ENCODE peak calls at places on chromosomes 1 and 21, in eight cellular contexts. One of them, this sample, is unnamed.

GRCh38 chr1:145892486-145893087 is 6.9 kb upstream of the ANKRD35 start:
- DNase-seq in left ventricle myocardium inferior: no peak
- DNase-seq in CD8-positive, alpha-beta T cell: no peak
- DNase-seq in right lobe of liver: no peak
- DNase-seq in Peyer's patch: no peak
- DNase-seq in sigmoid colon: no peak
- DNase-seq in astrocyte: peak; percentile 59
- DNase-seq in cardiac muscle cell: peak; percentile 84
- DNase-seq in this sample: peak; percentile 40

GRCh38 chr1:177756161-177756560 is 213.7 kb downstream of the SEC16B start:
- DNase-seq in left ventricle myocardium inferior: no peak
- DNase-seq in CD8-positive, alpha-beta T cell: no peak
- DNase-seq in right lobe of liver: no peak
- DNase-seq in Peyer's patch: no peak
- DNase-seq in sigmoid colon: no peak
- DNase-seq in astrocyte: no peak
- DNase-seq in cardiac muscle cell: no peak
- DNase-seq in this sample: no peak

GRCh38 chr21:28550057-28550825 is 442.4 kb downstream of the LTN1 start:
- DNase-seq in left ventricle myocardium inferior: no peak
- DNase-seq in CD8-positive, alpha-beta T cell: no peak
- DNase-seq in right lobe of liver: no peak
- DNase-seq in Peyer's patch: no peak
- DNase-seq in sigmoid colon: no peak
- DNase-seq in astrocyte: no peak
- DNase-seq in cardiac muscle cell: no peak
- DNase-seq in this sample: no peak

GRCh38 chr1:179016694-179017382 is 8.9 kb upstream of the FAM20B start:
- DNase-seq in left ventricle myocardium inferior: peak; percentile 86
- DNase-seq in CD8-positive, alpha-beta T cell: no peak
- DNase-seq in right lobe of liver: peak; percentile 91
- DNase-seq in Peyer's patch: peak; percentile 97
- DNase-seq in sigmoid colon: peak; percentile 92
- DNase-seq in astrocyte: peak; percentile 90
- DNase-seq in cardiac muscle cell: peak; percentile 89
- DNase-seq in this sample: peak; percentile 88

GRCh38 chr1:151990856-151991198 is 2.8 kb downstream of the S100A10 start:
- DNase-seq in left ventricle myocardium inferior: no peak
- DNase-seq in CD8-positive, alpha-beta T cell: no peak
- DNase-seq in right lobe of liver: no peak
- DNase-seq in Peyer's patch: no peak
- DNase-seq in sigmoid colon: peak; percentile 74
- DNase-seq in astrocyte: peak; percentile 66
- DNase-seq in cardiac muscle cell: peak; percentile 68
- DNase-seq in this sample: peak; percentile 58

GRCh38 chr1:111538343-111539035 is 35.1 kb upstream of the ADORA3 start:
- DNase-seq in left ventricle myocardium inferior: no peak
- DNase-seq in CD8-positive, alpha-beta T cell: no peak
- DNase-seq in right lobe of liver: peak; percentile 35
- DNase-seq in Peyer's patch: no peak
- DNase-seq in sigmoid colon: no peak
- DNase-seq in astrocyte: peak; percentile 63
- DNase-seq in cardiac muscle cell: peak; percentile 68
- DNase-seq in this sample: no peak

GRCh38 chr1:182484531-182485257 is 34.7 kb downstream of the RGSL1 start:
- DNase-seq in left ventricle myocardium inferior: no peak
- DNase-seq in CD8-positive, alpha-beta T cell: no peak
- DNase-seq in right lobe of liver: peak; percentile 22
- DNase-seq in Peyer's patch: no peak
- DNase-seq in sigmoid colon: no peak
- DNase-seq in astrocyte: no peak
- DNase-seq in cardiac muscle cell: no peak
- DNase-seq in this sample: no peak

GRCh38 chr1:204962742-204963632 is 80.0 kb upstream of the CNTN2 start:
- DNase-seq in left ventricle myocardium inferior: no peak
- DNase-seq in CD8-positive, alpha-beta T cell: no peak
- DNase-seq in right lobe of liver: no peak
- DNase-seq in Peyer's patch: no peak
- DNase-seq in sigmoid colon: no peak
- DNase-seq in astrocyte: no peak
- DNase-seq in cardiac muscle cell: no peak
- DNase-seq in this sample: no peak

GRCh38 chr1:206455681-206456344 is 14.5 kb upstream of the IKBKE start:
- DNase-seq in left ventricle myocardium inferior: no peak
- DNase-seq in CD8-positive, alpha-beta T cell: no peak
- DNase-seq in right lobe of liver: no peak
- DNase-seq in Peyer's patch: no peak
- DNase-seq in sigmoid colon: no peak
- DNase-seq in astrocyte: no peak
- DNase-seq in cardiac muscle cell: peak; percentile 29
- DNase-seq in this sample: peak; percentile 62

GRCh38 chr1:225581193-225581592 is 71.7 kb downstream of the ENAH start:
- DNase-seq in left ventricle myocardium inferior: no peak
- DNase-seq in CD8-positive, alpha-beta T cell: no peak
- DNase-seq in right lobe of liver: no peak
- DNase-seq in Peyer's patch: no peak
- DNase-seq in sigmoid colon: no peak
- DNase-seq in astrocyte: no peak
- DNase-seq in cardiac muscle cell: no peak
- DNase-seq in this sample: no peak

GRCh38 chr1:27122652-27123051 is 32.3 kb downstream of the SLC9A1 start:
- DNase-seq in left ventricle myocardium inferior: peak; percentile 42
- DNase-seq in CD8-positive, alpha-beta T cell: no peak
- DNase-seq in right lobe of liver: peak; percentile 78
- DNase-seq in Peyer's patch: peak; percentile 79
- DNase-seq in sigmoid colon: peak; percentile 83
- DNase-seq in astrocyte: peak; percentile 60
- DNase-seq in cardiac muscle cell: peak; percentile 68
- DNase-seq in this sample: peak; percentile 95

GRCh38 chr1:41618871-41619270 is 134.4 kb upstream of the EDN2 start:
- DNase-seq in left ventricle myocardium inferior: no peak
- DNase-seq in CD8-positive, alpha-beta T cell: no peak
- DNase-seq in right lobe of liver: no peak
- DNase-seq in Peyer's patch: no peak
- DNase-seq in sigmoid colon: no peak
- DNase-seq in astrocyte: no peak
- DNase-seq in cardiac muscle cell: no peak
- DNase-seq in this sample: no peak

GRCh38 chr21:31948681-31949080 is 75.9 kb downstream of the HUNK start:
- DNase-seq in left ventricle myocardium inferior: no peak
- DNase-seq in CD8-positive, alpha-beta T cell: no peak
- DNase-seq in right lobe of liver: no peak
- DNase-seq in Peyer's patch: no peak
- DNase-seq in sigmoid colon: no peak
- DNase-seq in astrocyte: no peak
- DNase-seq in cardiac muscle cell: no peak
- DNase-seq in this sample: no peak

GRCh38 chr1:237244778-237245177 is 202.8 kb downstream of the RYR2 start:
- DNase-seq in left ventricle myocardium inferior: no peak
- DNase-seq in CD8-positive, alpha-beta T cell: no peak
- DNase-seq in right lobe of liver: no peak
- DNase-seq in Peyer's patch: no peak
- DNase-seq in sigmoid colon: no peak
- DNase-seq in astrocyte: no peak
- DNase-seq in cardiac muscle cell: no peak
- DNase-seq in this sample: no peak

GRCh38 chr1:52056110-52056936 is at the start of gene BTF3L4:
- DNase-seq in left ventricle myocardium inferior: peak; percentile 96
- DNase-seq in CD8-positive, alpha-beta T cell: peak; percentile 85
- DNase-seq in right lobe of liver: peak; percentile 96
- DNase-seq in Peyer's patch: peak; percentile 96
- DNase-seq in sigmoid colon: peak; percentile 98
- DNase-seq in astrocyte: peak; percentile 81
- DNase-seq in cardiac muscle cell: peak; percentile 96
- DNase-seq in this sample: peak; percentile 98

GRCh38 chr1:172671591-172671990 is 12.7 kb downstream of the FASLG start:
- DNase-seq in left ventricle myocardium inferior: no peak
- DNase-seq in CD8-positive, alpha-beta T cell: no peak
- DNase-seq in right lobe of liver: no peak
- DNase-seq in Peyer's patch: no peak
- DNase-seq in sigmoid colon: no peak
- DNase-seq in astrocyte: peak; percentile 81
- DNase-seq in cardiac muscle cell: peak; percentile 44
- DNase-seq in this sample: no peak

GRCh38 chr1:154628122-154628405 is 20.1 kb upstream of the ADAR start:
- DNase-seq in left ventricle myocardium inferior: no peak
- DNase-seq in CD8-positive, alpha-beta T cell: no peak
- DNase-seq in right lobe of liver: no peak
- DNase-seq in Peyer's patch: no peak
- DNase-seq in sigmoid colon: no peak
- DNase-seq in astrocyte: no peak
- DNase-seq in cardiac muscle cell: no peak
- DNase-seq in this sample: no peak

DNA sequence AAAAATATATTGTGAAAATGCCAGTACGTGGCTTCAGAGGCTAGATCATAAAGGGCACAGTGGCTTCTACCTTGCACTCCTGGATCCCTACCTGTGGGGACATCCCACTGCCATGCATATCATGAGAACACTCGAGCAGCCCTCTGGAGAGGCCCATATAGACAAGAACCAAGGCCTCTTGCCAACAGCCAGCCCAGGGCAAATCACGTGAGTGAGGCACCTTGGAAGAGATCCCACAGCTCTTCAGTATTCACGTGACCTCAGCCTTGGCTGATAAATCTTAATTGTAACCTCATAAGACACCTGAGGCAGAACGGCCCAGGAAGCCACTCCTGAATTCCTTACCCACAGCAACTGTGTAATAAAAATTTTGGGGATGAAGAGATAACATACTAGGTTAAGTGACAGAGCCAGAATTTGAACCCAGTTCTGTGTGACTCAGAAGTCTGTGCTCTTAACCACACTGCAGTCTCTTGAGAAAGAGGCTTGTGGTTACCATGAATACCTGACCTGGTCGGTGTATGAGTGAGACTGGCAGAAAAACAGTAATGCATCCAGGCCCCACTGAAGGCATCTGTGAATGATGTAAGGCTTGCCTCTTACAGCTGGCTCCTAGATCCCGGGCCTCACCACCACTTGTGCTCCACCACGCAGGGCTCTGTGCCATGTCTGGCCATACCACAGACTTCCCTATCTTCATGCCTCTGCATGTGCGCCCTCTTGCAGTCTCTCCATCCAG is 6.9 kb upstream of the A3GALT2 start:
- DNase-seq in left ventricle myocardium inferior: peak; percentile 59
- DNase-seq in CD8-positive, alpha-beta T cell: no peak
- DNase-seq in right lobe of liver: no peak
- DNase-seq in Peyer's patch: no peak
- DNase-seq in sigmoid colon: peak; percentile 87
- DNase-seq in astrocyte: peak; percentile 100
- DNase-seq in cardiac muscle cell: peak; percentile 98
- DNase-seq in this sample: peak; percentile 94
- H3K4me1 ChIP-seq in left ventricle myocardium inferior: peaks cover 86% of the 10 kb centered on the region
- H3K4me1 ChIP-seq in CD8-positive, alpha-beta T cell: no peaks in the 10 kb centered on the region
- H3K4me1 ChIP-seq in right lobe of liver: no peaks in the 10 kb centered on the region
- H3K4me1 ChIP-seq in Peyer's patch: no peaks in the 10 kb centered on the region
- H3K4me1 ChIP-seq in sigmoid colon: peaks cover 61% of the 10 kb centered on the region
- H3K4me1 ChIP-seq in astrocyte: peaks cover 26% of the 10 kb centered on the region
- H3K4me1 ChIP-seq in cardiac muscle cell: no peaks in the 10 kb centered on the region
- H3K4me1 ChIP-seq in this sample: peaks cover 45% of the 10 kb centered on the region

GRCh38 chr1:201612645-201613044 is 73.7 kb downstream of the NAV1 start:
- DNase-seq in left ventricle myocardium inferior: no peak
- DNase-seq in CD8-positive, alpha-beta T cell: no peak
- DNase-seq in right lobe of liver: no peak
- DNase-seq in Peyer's patch: no peak
- DNase-seq in sigmoid colon: no peak
- DNase-seq in astrocyte: no peak
- DNase-seq in cardiac muscle cell: no peak
- DNase-seq in this sample: no peak

GRCh38 chr1:201618375-201618774 is 79.4 kb downstream of the NAV1 start:
- DNase-seq in left ventricle myocardium inferior: no peak
- DNase-seq in CD8-positive, alpha-beta T cell: no peak
- DNase-seq in right lobe of liver: no peak
- DNase-seq in Peyer's patch: no peak
- DNase-seq in sigmoid colon: no peak
- DNase-seq in astrocyte: no peak
- DNase-seq in cardiac muscle cell: no peak
- DNase-seq in this sample: no peak

GRCh38 chr1:201610806-201611205 is 71.9 kb downstream of the NAV1 start:
- DNase-seq in left ventricle myocardium inferior: no peak
- DNase-seq in CD8-positive, alpha-beta T cell: no peak
- DNase-seq in right lobe of liver: no peak
- DNase-seq in Peyer's patch: no peak
- DNase-seq in sigmoid colon: no peak
- DNase-seq in astrocyte: no peak
- DNase-seq in cardiac muscle cell: no peak
- DNase-seq in this sample: peak; percentile 43

GRCh38 chr1:201617157-201617556 is 78.2 kb downstream of the NAV1 start:
- DNase-seq in left ventricle myocardium inferior: no peak
- DNase-seq in CD8-positive, alpha-beta T cell: no peak
- DNase-seq in right lobe of liver: no peak
- DNase-seq in Peyer's patch: no peak
- DNase-seq in sigmoid colon: no peak
- DNase-seq in astrocyte: no peak
- DNase-seq in cardiac muscle cell: no peak
- DNase-seq in this sample: no peak

GRCh38 chr1:201614262-201615015 is 75.5 kb downstream of the NAV1 start:
- DNase-seq in left ventricle myocardium inferior: peak; percentile 48
- DNase-seq in CD8-positive, alpha-beta T cell: no peak
- DNase-seq in right lobe of liver: no peak
- DNase-seq in Peyer's patch: no peak
- DNase-seq in sigmoid colon: no peak
- DNase-seq in astrocyte: no peak
- DNase-seq in cardiac muscle cell: peak; percentile 59
- DNase-seq in this sample: peak; percentile 53
- H3K27ac ChIP-seq in left ventricle myocardium inferior: no peak overlapping the region
- H3K27ac ChIP-seq in CD8-positive, alpha-beta T cell: no peak overlapping the region
- H3K27ac ChIP-seq in right lobe of liver: no peak overlapping the region
- H3K27ac ChIP-seq in Peyer's patch: no peak overlapping the region
- H3K27ac ChIP-seq in sigmoid colon: no peak overlapping the region
- H3K27ac ChIP-seq in astrocyte: no peak overlapping the region
- H3K27ac ChIP-seq in cardiac muscle cell: no peak overlapping the region
- H3K27ac ChIP-seq in this sample: no peak overlapping the region

DNA sequence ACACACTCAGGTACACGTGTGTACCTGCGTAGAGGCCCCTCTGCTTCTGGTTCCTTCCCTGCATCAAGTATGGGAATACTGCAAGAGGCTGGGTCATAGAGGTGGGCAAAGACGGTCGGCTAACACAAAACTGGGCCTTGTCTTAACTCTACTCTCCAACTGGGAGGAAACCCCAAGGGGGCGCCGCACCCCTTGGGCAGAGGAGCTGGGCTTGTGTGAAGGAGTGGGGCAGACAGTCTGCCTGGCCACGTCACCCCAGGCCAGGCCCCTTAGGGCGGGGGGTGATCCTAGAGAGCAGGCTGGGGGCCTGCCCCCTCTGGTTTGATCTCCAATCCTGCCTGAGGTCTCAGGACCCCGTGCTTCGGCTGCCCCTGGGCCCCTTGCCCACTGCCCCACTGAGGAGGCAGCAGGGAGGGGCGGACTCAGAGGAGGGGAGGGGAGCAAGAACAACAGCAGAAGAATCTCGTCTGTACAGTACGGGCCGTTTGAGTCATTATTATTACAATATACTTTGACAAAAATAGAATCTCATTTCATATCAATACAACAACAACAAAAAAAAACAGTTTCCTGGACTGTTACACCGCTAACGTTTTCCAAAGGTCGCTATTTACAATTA is 34.7 kb downstream of the MEF2D start:
- DNase-seq in left ventricle myocardium inferior: no peak
- DNase-seq in CD8-positive, alpha-beta T cell: no peak
- DNase-seq in right lobe of liver: no peak
- DNase-seq in Peyer's patch: no peak
- DNase-seq in sigmoid colon: no peak
- DNase-seq in astrocyte: no peak
- DNase-seq in cardiac muscle cell: no peak
- DNase-seq in this sample: no peak
- TF ChIP-seq CTCF in left ventricle myocardium inferior: no peak
- TF ChIP-seq CTCF in CD8-positive, alpha-beta T cell: no peak
- TF ChIP-seq CTCF in right lobe of liver: peak; percentile 6
- TF ChIP-seq CTCF in Peyer's patch: no peak
- TF ChIP-seq CTCF in sigmoid colon: no peak
- TF ChIP-seq CTCF in astrocyte: no peak
- TF ChIP-seq CTCF in cardiac muscle cell: peak; percentile 20
- TF ChIP-seq CTCF in this sample: no peak

GRCh38 chr1:31934706-31935629 is 3.2 kb downstream of the PTP4A2 start:
- DNase-seq in left ventricle myocardium inferior: no peak
- DNase-seq in CD8-positive, alpha-beta T cell: no peak
- DNase-seq in right lobe of liver: no peak
- DNase-seq in Peyer's patch: no peak
- DNase-seq in sigmoid colon: no peak
- DNase-seq in astrocyte: peak; percentile 49
- DNase-seq in cardiac muscle cell: peak; percentile 49
- DNase-seq in this sample: no peak
- H3K4me1 ChIP-seq in left ventricle myocardium inferior: peaks cover 90% of the 10 kb centered on the region
- H3K4me1 ChIP-seq in CD8-positive, alpha-beta T cell: peaks cover 82% of the 10 kb centered on the region
- H3K4me1 ChIP-seq in right lobe of liver: no peaks in the 10 kb centered on the region
- H3K4me1 ChIP-seq in Peyer's patch: peaks cover 9% of the 10 kb centered on the region
- H3K4me1 ChIP-seq in sigmoid colon: peaks cover 75% of the 10 kb centered on the region
- H3K4me1 ChIP-seq in astrocyte: peaks cover 62% of the 10 kb centered on the region
- H3K4me1 ChIP-seq in cardiac muscle cell: peaks cover 28% of the 10 kb centered on the region
- H3K4me1 ChIP-seq in this sample: peaks cover 74% of the 10 kb centered on the region